ENCODE peak calls at places on chromosome 14, in four cellular contexts. One of them, this sample, is unnamed.

GRCh38 chr14:87643005-87643404 is 350.0 kb downstream of the GALC start:
- DNase-seq in tibial nerve: no peak
- DNase-seq in lower leg skin: peak
- DNase-seq in AG04450: no peak
- DNase-seq in this sample: no peak

GRCh38 chr14:23523229-23524016 is 28.1 kb downstream of the ZFHX2 start:
- DNase-seq in lower leg skin: no peak
- DNase-seq in tibial nerve: no peak
- DNase-seq in AG04450: no peak
- DNase-seq in this sample: no peak

GRCh38 chr14:47186491-47186890 is 488.9 kb downstream of the MDGA2 start:
- DNase-seq in AG04450: no peak
- DNase-seq in lower leg skin: no peak
- DNase-seq in tibial nerve: no peak
- DNase-seq in this sample: peak

GRCh38 chr14:36069535-36069900 is 107.0 kb downstream of the PTCSC3 start:
- DNase-seq in lower leg skin: no peak
- DNase-seq in tibial nerve: no peak
- DNase-seq in AG04450: no peak
- DNase-seq in this sample: no peak

GRCh38 chr14:90487031-90487430 is 90.2 kb downstream of the CALM1 start:
- DNase-seq in tibial nerve: no peak
- DNase-seq in lower leg skin: no peak
- DNase-seq in AG04450: no peak
- DNase-seq in this sample: no peak

GRCh38 chr14:22159049-22159448 is 430.0 kb downstream of the DAD1 start:
- DNase-seq in lower leg skin: no peak
- DNase-seq in AG04450: no peak
- DNase-seq in tibial nerve: no peak
- DNase-seq in this sample: peak

GRCh38 chr14:100531591-100532121 is 55.6 kb downstream of the BEGAIN start:
- DNase-seq in tibial nerve: peak
- DNase-seq in AG04450: no peak
- DNase-seq in lower leg skin: no peak
- DNase-seq in this sample: no peak

GRCh38 chr14:98802044-98802443 is 470.0 kb downstream of the BCL11B start:
- DNase-seq in lower leg skin: no peak
- DNase-seq in AG04450: no peak
- DNase-seq in tibial nerve: no peak
- DNase-seq in this sample: no peak

GRCh38 chr14:69580009-69580577 is 5.4 kb upstream of the CCDC177 start:
- DNase-seq in tibial nerve: no peak
- DNase-seq in lower leg skin: no peak
- DNase-seq in AG04450: peak
- DNase-seq in this sample: no peak

GRCh38 chr14:86673523-86673969 is 1143.6 kb downstream of the FLRT2 start:
- DNase-seq in tibial nerve: no peak
- DNase-seq in lower leg skin: peak
- DNase-seq in AG04450: no peak
- DNase-seq in this sample: no peak

GRCh38 chr14:105294142-105294597 is 6.6 kb downstream of the BRF1 start:
- DNase-seq in tibial nerve: no peak
- DNase-seq in AG04450: no peak
- DNase-seq in lower leg skin: no peak
- DNase-seq in this sample: no peak

GRCh38 chr14:51248041-51248987 is 8.3 kb downstream of the TMX1 start:
- DNase-seq in AG04450: no peak
- DNase-seq in tibial nerve: no peak
- DNase-seq in lower leg skin: no peak
- DNase-seq in this sample: no peak

GRCh38 chr14:37343307-37344094 is 145.8 kb downstream of the MIPOL1 start:
- DNase-seq in lower leg skin: no peak
- DNase-seq in AG04450: peak
- DNase-seq in tibial nerve: no peak
- DNase-seq in this sample: no peak

GRCh38 chr14:92613008-92613658 is 99.6 kb downstream of the RIN3 start:
- DNase-seq in tibial nerve: no peak
- DNase-seq in lower leg skin: no peak
- DNase-seq in AG04450: no peak
- DNase-seq in this sample: no peak

GRCh38 chr14:33120341-33120740 is 181.7 kb downstream of the NPAS3 start:
- DNase-seq in lower leg skin: no peak
- DNase-seq in tibial nerve: no peak
- DNase-seq in AG04450: no peak
- DNase-seq in this sample: peak

GRCh38 chr14:61525293-61526011 is 169.9 kb upstream of the HIF1A start:
- DNase-seq in AG04450: no peak
- DNase-seq in tibial nerve: peak
- DNase-seq in lower leg skin: peak
- DNase-seq in this sample: peak

GRCh38 chr14:86826641-86827040 is 1166.3 kb downstream of the GALC start:
- DNase-seq in AG04450: no peak
- DNase-seq in lower leg skin: no peak
- DNase-seq in tibial nerve: no peak
- DNase-seq in this sample: no peak

GRCh38 chr14:21521526-21521925 is 4.6 kb downstream of the SALL2 start:
- DNase-seq in AG04450: no peak
- DNase-seq in tibial nerve: no peak
- DNase-seq in lower leg skin: no peak
- DNase-seq in this sample: no peak

GRCh38 chr14:95322646-95323045 is 2.9 kb upstream of the CLMN start:
- DNase-seq in AG04450: no peak
- DNase-seq in lower leg skin: no peak
- DNase-seq in tibial nerve: no peak
- DNase-seq in this sample: no peak

GRCh38 chr14:75141062-75141461 is 14.2 kb upstream of the NEK9 start:
- DNase-seq in AG04450: no peak
- DNase-seq in tibial nerve: no peak
- DNase-seq in lower leg skin: no peak
- DNase-seq in this sample: no peak

GRCh38 chr14:39430762-39431415 is 1.3 kb downstream of the FBXO33 start:
- DNase-seq in tibial nerve: no peak
- DNase-seq in AG04450: no peak
- DNase-seq in lower leg skin: no peak
- DNase-seq in this sample: no peak

GRCh38 chr14:32507029-32507984 is 178.2 kb downstream of the AKAP6 start:
- DNase-seq in lower leg skin: no peak
- DNase-seq in tibial nerve: no peak
- DNase-seq in AG04450: peak
- DNase-seq in this sample: peak

GRCh38 chr14:97367278-97367677 is 570.1 kb downstream of the VRK1 start:
- DNase-seq in lower leg skin: no peak
- DNase-seq in tibial nerve: no peak
- DNase-seq in AG04450: no peak
- DNase-seq in this sample: no peak

GRCh38 chr14:77181603-77182437 is at the start of gene TMEM63C:
- DNase-seq in tibial nerve: no peak
- DNase-seq in lower leg skin: no peak
- DNase-seq in AG04450: no peak
- DNase-seq in this sample: no peak

GRCh38 chr14:98612434-98613200 is 659.4 kb downstream of the BCL11B start:
- DNase-seq in lower leg skin: no peak
- DNase-seq in tibial nerve: no peak
- DNase-seq in AG04450: no peak
- DNase-seq in this sample: no peak

GRCh38 chr14:32436993-32437392 is 107.9 kb downstream of the AKAP6 start:
- DNase-seq in AG04450: no peak
- DNase-seq in tibial nerve: no peak
- DNase-seq in lower leg skin: no peak
- DNase-seq in this sample: no peak

GRCh38 chr14:95303107-95303506 is 16.6 kb downstream of the CLMN start:
- DNase-seq in AG04450: no peak
- DNase-seq in lower leg skin: no peak
- DNase-seq in tibial nerve: no peak
- DNase-seq in this sample: no peak

GRCh38 chr14:30445394-30445793 is 113.6 kb upstream of the G2E3 start:
- DNase-seq in AG04450: no peak
- DNase-seq in lower leg skin: no peak
- DNase-seq in tibial nerve: no peak
- DNase-seq in this sample: no peak

GRCh38 chr14:76958975-76959710 is 69.4 kb downstream of the IRF2BPL start:
- DNase-seq in AG04450: no peak
- DNase-seq in tibial nerve: no peak
- DNase-seq in lower leg skin: no peak
- DNase-seq in this sample: peak

GRCh38 chr14:92254786-92255185 is 68.2 kb upstream of the SLC24A4 start:
- DNase-seq in tibial nerve: peak
- DNase-seq in lower leg skin: no peak
- DNase-seq in AG04450: peak
- DNase-seq in this sample: no peak

GRCh38 chr14:98926151-98926550 is 345.8 kb downstream of the BCL11B start:
- DNase-seq in AG04450: no peak
- DNase-seq in tibial nerve: no peak
- DNase-seq in lower leg skin: peak
- DNase-seq in this sample: no peak

DNA sequence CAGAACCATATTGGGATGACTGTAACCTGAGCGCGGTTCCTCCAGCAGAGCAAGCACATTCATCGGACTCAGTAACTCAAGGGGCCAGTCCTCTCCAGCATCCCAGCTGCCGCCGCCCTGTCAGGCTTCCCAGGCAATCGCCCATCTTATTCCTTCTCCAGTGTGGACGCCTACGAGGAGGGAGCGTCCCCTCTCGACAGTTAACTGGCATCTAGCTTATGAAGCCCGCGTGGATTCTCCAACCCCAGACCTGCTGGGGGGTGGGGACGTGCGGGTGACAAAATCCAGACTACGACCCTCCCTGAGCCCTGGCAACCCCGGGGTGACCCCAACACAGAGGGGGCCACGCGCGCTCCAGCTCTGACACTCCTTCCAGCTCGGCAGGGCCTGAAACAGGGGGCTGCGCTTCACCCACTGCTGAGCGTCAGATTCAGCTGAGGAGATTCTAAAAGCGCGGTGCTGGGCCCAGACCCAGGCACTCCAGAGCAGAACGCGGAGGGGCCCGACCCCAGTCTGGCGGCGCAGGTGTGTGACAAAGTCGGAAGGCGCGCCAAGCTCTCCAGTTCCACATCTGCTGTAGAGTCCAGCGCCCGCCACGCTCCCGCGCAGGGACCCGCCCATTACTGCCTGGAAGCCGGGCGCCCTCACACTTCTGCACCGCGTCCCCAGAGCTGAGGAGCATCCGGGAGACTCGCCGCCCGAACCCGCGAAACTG is 43.9 kb upstream of the ESR2 start:
- DNase-seq in AG04450: peak
- DNase-seq in tibial nerve: no peak
- DNase-seq in lower leg skin: peak
- DNase-seq in this sample: peak
- TF ChIP-seq CTCF in AG04450: peak
- TF ChIP-seq CTCF in tibial nerve: no peak
- TF ChIP-seq CTCF in lower leg skin: no peak
- TF ChIP-seq CTCF in this sample: peak

DNA sequence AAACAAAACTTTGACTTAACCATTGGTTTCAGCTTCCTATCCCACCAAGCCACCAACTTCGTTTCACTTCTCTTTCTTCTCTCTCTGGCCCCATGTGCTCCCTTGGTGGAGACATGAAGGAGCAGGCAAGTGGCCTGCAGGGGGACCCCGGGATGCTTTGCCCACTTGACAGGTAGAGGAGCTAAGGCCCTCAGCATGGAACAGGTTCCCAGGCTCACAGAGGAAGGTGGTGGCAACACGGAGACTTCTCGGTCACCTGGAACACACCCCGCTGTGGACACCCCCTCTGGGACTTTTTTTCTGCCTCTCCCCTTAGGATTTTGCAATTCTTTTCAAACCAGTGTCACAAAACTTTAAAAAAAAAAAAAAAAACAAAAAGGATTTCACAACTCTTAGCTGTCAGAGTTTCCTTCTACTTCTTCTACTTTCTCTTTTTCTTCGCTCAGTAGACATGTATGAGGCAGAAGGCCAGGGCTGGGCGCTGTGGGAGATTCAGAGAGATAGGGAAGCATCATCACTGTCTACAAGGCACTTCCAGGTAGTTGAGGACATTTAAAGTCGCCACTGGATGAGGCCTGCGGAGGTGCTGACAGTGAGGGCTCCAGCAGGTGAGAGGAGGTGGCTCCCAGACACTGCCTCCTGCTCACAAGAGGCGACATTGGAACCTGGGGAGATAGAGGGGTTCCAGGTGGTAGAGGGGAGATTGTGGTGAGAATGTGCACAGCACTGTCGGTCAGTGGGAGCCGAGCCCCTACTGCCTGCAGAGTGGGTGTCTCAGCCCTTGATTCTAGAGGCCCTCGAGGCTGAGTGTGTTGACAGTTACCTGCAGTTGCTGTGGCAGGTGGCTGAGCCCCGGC is 119.6 kb downstream of the GCH1 start:
- DNase-seq in AG04450: no peak
- DNase-seq in lower leg skin: no peak
- DNase-seq in tibial nerve: no peak
- DNase-seq in this sample: no peak
- TF ChIP-seq CTCF in AG04450: peak
- TF ChIP-seq CTCF in lower leg skin: no peak
- TF ChIP-seq CTCF in tibial nerve: no peak
- TF ChIP-seq CTCF in this sample: peak

GRCh38 chr14:93969082-93969828 is 7.1 kb downstream of the ASB2 start:
- DNase-seq in AG04450: no peak
- DNase-seq in lower leg skin: no peak
- DNase-seq in tibial nerve: no peak
- DNase-seq in this sample: no peak

GRCh38 chr14:93970589-93970966 is 5.8 kb downstream of the ASB2 start:
- DNase-seq in lower leg skin: no peak
- DNase-seq in AG04450: no peak
- DNase-seq in tibial nerve: no peak
- DNase-seq in this sample: no peak

GRCh38 chr14:93971635-93972027 is 4.7 kb downstream of the ASB2 start:
- DNase-seq in lower leg skin: no peak
- DNase-seq in tibial nerve: no peak
- DNase-seq in AG04450: no peak
- DNase-seq in this sample: no peak

GRCh38 chr14:93972618-93973205 is 3.7 kb downstream of the ASB2 start:
- DNase-seq in lower leg skin: no peak
- DNase-seq in tibial nerve: no peak
- DNase-seq in AG04450: no peak
- DNase-seq in this sample: no peak

GRCh38 chr14:93970967-93971634 is 5.3 kb downstream of the ASB2 start:
- DNase-seq in AG04450: no peak
- DNase-seq in tibial nerve: no peak
- DNase-seq in lower leg skin: no peak
- DNase-seq in this sample: no peak
- TF ChIP-seq CTCF in AG04450: no peak
- TF ChIP-seq CTCF in tibial nerve: peak
- TF ChIP-seq CTCF in lower leg skin: no peak
- TF ChIP-seq CTCF in this sample: no peak

GRCh38 chr14:102044566-102044965 is 42.3 kb downstream of the HSP90AA1 start:
- DNase-seq in lower leg skin: no peak
- DNase-seq in AG04450: no peak
- DNase-seq in tibial nerve: no peak
- DNase-seq in this sample: no peak

GRCh38 chr14:102049258-102050025 is 37.4 kb downstream of the HSP90AA1 start:
- DNase-seq in AG04450: no peak
- DNase-seq in lower leg skin: no peak
- DNase-seq in tibial nerve: no peak
- DNase-seq in this sample: no peak

GRCh38 chr14:102047808-102048540 is 38.9 kb downstream of the HSP90AA1 start:
- DNase-seq in tibial nerve: no peak
- DNase-seq in AG04450: no peak
- DNase-seq in lower leg skin: no peak
- DNase-seq in this sample: no peak

GRCh38 chr14:102043251-102044025 is 43.4 kb downstream of the HSP90AA1 start:
- DNase-seq in tibial nerve: no peak
- DNase-seq in AG04450: no peak
- DNase-seq in lower leg skin: no peak
- DNase-seq in this sample: no peak

GRCh38 chr14:102046337-102047278 is 40.2 kb downstream of the HSP90AA1 start:
- DNase-seq in lower leg skin: peak
- DNase-seq in AG04450: no peak
- DNase-seq in tibial nerve: peak
- DNase-seq in this sample: no peak
- TF ChIP-seq CTCF in lower leg skin: no peak
- TF ChIP-seq CTCF in AG04450: no peak
- TF ChIP-seq CTCF in tibial nerve: peak
- TF ChIP-seq CTCF in this sample: peak

This sample was measured in kidney epithelial cell.